ENCODE peak calls at places on chromosomes 16 and 17, in six cellular contexts. One of them, this sample, is unnamed.
A peak's percentile ranks its signal among the peaks of the same experiment; 100 is the strongest.

GRCh38 chr17:57553525-57553924 is 191.6 kb downstream of the CCDC182 start:
- DNase-seq in natural killer cell: no peak
- DNase-seq in fibroblast of mammary gland: peak; percentile 36
- DNase-seq in astrocyte of the spinal cord: peak; percentile 70
- DNase-seq in pancreas: no peak
- DNase-seq in Peyer's patch: no peak
- DNase-seq in this sample: no peak

GRCh38 chr17:42251115-42251514 is 25.1 kb downstream of the STAT5B start:
- DNase-seq in natural killer cell: no peak
- DNase-seq in fibroblast of mammary gland: peak; percentile 63
- DNase-seq in astrocyte of the spinal cord: peak; percentile 33
- DNase-seq in pancreas: no peak
- DNase-seq in Peyer's patch: no peak
- DNase-seq in this sample: no peak

GRCh38 chr17:44557653-44558285 is 485 bp downstream of the FZD2 start:
- DNase-seq in natural killer cell: peak; percentile 31
- DNase-seq in fibroblast of mammary gland: peak; percentile 48
- DNase-seq in astrocyte of the spinal cord: peak; percentile 81
- DNase-seq in pancreas: no peak
- DNase-seq in Peyer's patch: peak; percentile 38
- DNase-seq in this sample: peak; percentile 37

GRCh38 chr17:47665655-47666054 is 15.9 kb downstream of the KPNB1 start:
- DNase-seq in natural killer cell: no peak
- DNase-seq in fibroblast of mammary gland: peak; percentile 52
- DNase-seq in astrocyte of the spinal cord: no peak
- DNase-seq in pancreas: no peak
- DNase-seq in Peyer's patch: no peak
- DNase-seq in this sample: no peak

GRCh38 chr16:31072540-31073072 is 1.4 kb downstream of the ZNF668 start:
- DNase-seq in natural killer cell: no peak
- DNase-seq in fibroblast of mammary gland: peak; percentile 64
- DNase-seq in astrocyte of the spinal cord: peak; percentile 46
- DNase-seq in pancreas: peak; percentile 29
- DNase-seq in Peyer's patch: peak; percentile 33
- DNase-seq in this sample: no peak

GRCh38 chr17:10790491-10791401 is 13.2 kb downstream of the TMEM238L start:
- DNase-seq in natural killer cell: no peak
- DNase-seq in fibroblast of mammary gland: no peak
- DNase-seq in astrocyte of the spinal cord: no peak
- DNase-seq in pancreas: peak; percentile 70
- DNase-seq in Peyer's patch: no peak
- DNase-seq in this sample: no peak

GRCh38 chr17:4634981-4635380 is 6.5 kb downstream of the ALOX15 start:
- DNase-seq in natural killer cell: no peak
- DNase-seq in fibroblast of mammary gland: peak; percentile 48
- DNase-seq in astrocyte of the spinal cord: no peak
- DNase-seq in pancreas: no peak
- DNase-seq in Peyer's patch: no peak
- DNase-seq in this sample: no peak

GRCh38 chr16:35249051-35249450 is 1789.6 kb downstream of the TP53TG3F start:
- DNase-seq in natural killer cell: no peak
- DNase-seq in fibroblast of mammary gland: no peak
- DNase-seq in astrocyte of the spinal cord: no peak
- DNase-seq in pancreas: no peak
- DNase-seq in Peyer's patch: no peak
- DNase-seq in this sample: no peak

GRCh38 chr16:77402118-77402517 is 32.7 kb downstream of the ADAMTS18 start:
- DNase-seq in natural killer cell: no peak
- DNase-seq in fibroblast of mammary gland: no peak
- DNase-seq in astrocyte of the spinal cord: no peak
- DNase-seq in pancreas: no peak
- DNase-seq in Peyer's patch: no peak
- DNase-seq in this sample: no peak

GRCh38 chr17:79883202-79883601 is 44.0 kb upstream of the CBX4 start:
- DNase-seq in natural killer cell: no peak
- DNase-seq in fibroblast of mammary gland: no peak
- DNase-seq in astrocyte of the spinal cord: no peak
- DNase-seq in pancreas: no peak
- DNase-seq in Peyer's patch: no peak
- DNase-seq in this sample: no peak

GRCh38 chr17:21357696-21358095 is 18.5 kb upstream of the KCNJ12 start:
- DNase-seq in natural killer cell: no peak
- DNase-seq in fibroblast of mammary gland: no peak
- DNase-seq in astrocyte of the spinal cord: no peak
- DNase-seq in pancreas: no peak
- DNase-seq in Peyer's patch: no peak
- DNase-seq in this sample: no peak

GRCh38 chr16:85479972-85480726 is 133.0 kb upstream of the GSE1 start:
- DNase-seq in natural killer cell: no peak
- DNase-seq in fibroblast of mammary gland: no peak
- DNase-seq in astrocyte of the spinal cord: no peak
- DNase-seq in pancreas: no peak
- DNase-seq in Peyer's patch: peak; percentile 54
- DNase-seq in this sample: peak; percentile 49

GRCh38 chr17:74780443-74781238 is 4.5 kb upstream of the NAT9 start:
- DNase-seq in natural killer cell: peak; percentile 35
- DNase-seq in fibroblast of mammary gland: peak; percentile 12
- DNase-seq in astrocyte of the spinal cord: peak; percentile 17
- DNase-seq in pancreas: no peak
- DNase-seq in Peyer's patch: peak; percentile 36
- DNase-seq in this sample: no peak

GRCh38 chr16:85793662-85794298 is 5.6 kb downstream of the EMC8 start:
- DNase-seq in natural killer cell: no peak
- DNase-seq in fibroblast of mammary gland: no peak
- DNase-seq in astrocyte of the spinal cord: no peak
- DNase-seq in pancreas: no peak
- DNase-seq in Peyer's patch: no peak
- DNase-seq in this sample: no peak

GRCh38 chr17:81481011-81481799 is 31.4 kb downstream of the ACTG1 start:
- DNase-seq in natural killer cell: peak; percentile 63
- DNase-seq in fibroblast of mammary gland: peak; percentile 33
- DNase-seq in astrocyte of the spinal cord: peak; percentile 69
- DNase-seq in pancreas: peak; percentile 72
- DNase-seq in Peyer's patch: peak; percentile 29
- DNase-seq in this sample: peak; percentile 57

GRCh38 chr17:1060991-1061390 is 64.1 kb downstream of the TIMM22 start:
- DNase-seq in natural killer cell: no peak
- DNase-seq in fibroblast of mammary gland: peak; percentile 99
- DNase-seq in astrocyte of the spinal cord: peak; percentile 97
- DNase-seq in pancreas: peak; percentile 38
- DNase-seq in Peyer's patch: peak; percentile 38
- DNase-seq in this sample: no peak

GRCh38 chr17:42563950-42564349 is 2.0 kb downstream of the COASY start:
- DNase-seq in natural killer cell: no peak
- DNase-seq in fibroblast of mammary gland: no peak
- DNase-seq in astrocyte of the spinal cord: no peak
- DNase-seq in pancreas: no peak
- DNase-seq in Peyer's patch: no peak
- DNase-seq in this sample: no peak

GRCh38 chr17:73969956-73970355 is 233.5 kb upstream of the RPL38 start:
- DNase-seq in natural killer cell: no peak
- DNase-seq in fibroblast of mammary gland: peak; percentile 35
- DNase-seq in astrocyte of the spinal cord: no peak
- DNase-seq in pancreas: no peak
- DNase-seq in Peyer's patch: no peak
- DNase-seq in this sample: no peak

GRCh38 chr17:48181653-48182052 is 74.1 kb downstream of the SNX11 start:
- DNase-seq in natural killer cell: no peak
- DNase-seq in fibroblast of mammary gland: peak; percentile 20
- DNase-seq in astrocyte of the spinal cord: peak; percentile 45
- DNase-seq in pancreas: no peak
- DNase-seq in Peyer's patch: no peak
- DNase-seq in this sample: no peak

GRCh38 chr17:64460955-64461354 is 12.0 kb downstream of the MILR1 start:
- DNase-seq in natural killer cell: no peak
- DNase-seq in fibroblast of mammary gland: peak; percentile 23
- DNase-seq in astrocyte of the spinal cord: no peak
- DNase-seq in pancreas: no peak
- DNase-seq in Peyer's patch: no peak
- DNase-seq in this sample: no peak

GRCh38 chr16:1413684-1414531 is 596 bp downstream of the UNKL start:
- DNase-seq in natural killer cell: peak; percentile 65
- DNase-seq in fibroblast of mammary gland: peak; percentile 41
- DNase-seq in astrocyte of the spinal cord: peak; percentile 38
- DNase-seq in pancreas: peak; percentile 70
- DNase-seq in Peyer's patch: peak; percentile 73
- DNase-seq in this sample: peak; percentile 61

GRCh38 chr16:2148714-2149629 is 547 bp downstream of the RAB26 start:
- DNase-seq in natural killer cell: no peak
- DNase-seq in fibroblast of mammary gland: peak; percentile 32
- DNase-seq in astrocyte of the spinal cord: no peak
- DNase-seq in pancreas: peak; percentile 77
- DNase-seq in Peyer's patch: no peak
- DNase-seq in this sample: no peak

GRCh38 chr16:48537275-48537674 is 72.7 kb downstream of the N4BP1 start:
- DNase-seq in natural killer cell: no peak
- DNase-seq in fibroblast of mammary gland: no peak
- DNase-seq in astrocyte of the spinal cord: no peak
- DNase-seq in pancreas: no peak
- DNase-seq in Peyer's patch: no peak
- DNase-seq in this sample: no peak

GRCh38 chr16:88499836-88500251 is 46.8 kb downstream of the ZFPM1 start:
- DNase-seq in natural killer cell: no peak
- DNase-seq in fibroblast of mammary gland: no peak
- DNase-seq in astrocyte of the spinal cord: no peak
- DNase-seq in pancreas: peak; percentile 80
- DNase-seq in Peyer's patch: no peak
- DNase-seq in this sample: no peak

GRCh38 chr17:31562447-31562846 is 171.0 kb downstream of the RAB11FIP4 start:
- DNase-seq in natural killer cell: no peak
- DNase-seq in fibroblast of mammary gland: no peak
- DNase-seq in astrocyte of the spinal cord: no peak
- DNase-seq in pancreas: no peak
- DNase-seq in Peyer's patch: no peak
- DNase-seq in this sample: no peak

GRCh38 chr17:63740464-63741181 is 976 bp downstream of the STRADA start:
- DNase-seq in natural killer cell: no peak
- DNase-seq in fibroblast of mammary gland: peak; percentile 14
- DNase-seq in astrocyte of the spinal cord: peak; percentile 9
- DNase-seq in pancreas: no peak
- DNase-seq in Peyer's patch: no peak
- DNase-seq in this sample: no peak

GRCh38 chr16:84741351-84741791 is 41.6 kb downstream of the USP10 start:
- DNase-seq in natural killer cell: no peak
- DNase-seq in fibroblast of mammary gland: peak; percentile 67
- DNase-seq in astrocyte of the spinal cord: no peak
- DNase-seq in pancreas: no peak
- DNase-seq in Peyer's patch: no peak
- DNase-seq in this sample: no peak

GRCh38 chr17:41178843-41179616 is 1.0 kb upstream of the KRTAP4-2 start:
- DNase-seq in natural killer cell: no peak
- DNase-seq in fibroblast of mammary gland: peak; percentile 70
- DNase-seq in astrocyte of the spinal cord: no peak
- DNase-seq in pancreas: no peak
- DNase-seq in Peyer's patch: no peak
- DNase-seq in this sample: no peak

GRCh38 chr17:81403671-81404534 is 8.6 kb downstream of the BAHCC1 start:
- DNase-seq in natural killer cell: no peak
- DNase-seq in fibroblast of mammary gland: no peak
- DNase-seq in astrocyte of the spinal cord: no peak
- DNase-seq in pancreas: no peak
- DNase-seq in Peyer's patch: no peak
- DNase-seq in this sample: no peak

GRCh38 chr17:11601661-11602060 is 3.4 kb downstream of the DNAH9 start:
- DNase-seq in natural killer cell: no peak
- DNase-seq in fibroblast of mammary gland: no peak
- DNase-seq in astrocyte of the spinal cord: no peak
- DNase-seq in pancreas: no peak
- DNase-seq in Peyer's patch: no peak
- DNase-seq in this sample: no peak

GRCh38 chr17:70945386-70945785 is 776.1 kb downstream of the KCNJ2 start:
- DNase-seq in natural killer cell: no peak
- DNase-seq in fibroblast of mammary gland: peak; percentile 10
- DNase-seq in astrocyte of the spinal cord: peak; percentile 29
- DNase-seq in pancreas: no peak
- DNase-seq in Peyer's patch: no peak
- DNase-seq in this sample: no peak

GRCh38 chr16:78571880-78572279 is 472.4 kb downstream of the WWOX start:
- DNase-seq in natural killer cell: no peak
- DNase-seq in fibroblast of mammary gland: no peak
- DNase-seq in astrocyte of the spinal cord: no peak
- DNase-seq in pancreas: no peak
- DNase-seq in Peyer's patch: no peak
- DNase-seq in this sample: no peak

GRCh38 chr16:14307059-14307531 is 236.0 kb downstream of the MRTFB start:
- DNase-seq in natural killer cell: no peak
- DNase-seq in fibroblast of mammary gland: no peak
- DNase-seq in astrocyte of the spinal cord: no peak
- DNase-seq in pancreas: no peak
- DNase-seq in Peyer's patch: no peak
- DNase-seq in this sample: no peak
- TF ChIP-seq CTCF in natural killer cell: no peak
- TF ChIP-seq CTCF in fibroblast of mammary gland: no peak
- TF ChIP-seq CTCF in astrocyte of the spinal cord: no peak
- TF ChIP-seq CTCF in pancreas: no peak
- TF ChIP-seq CTCF in Peyer's patch: no peak
- TF ChIP-seq CTCF in this sample: no peak

DNA sequence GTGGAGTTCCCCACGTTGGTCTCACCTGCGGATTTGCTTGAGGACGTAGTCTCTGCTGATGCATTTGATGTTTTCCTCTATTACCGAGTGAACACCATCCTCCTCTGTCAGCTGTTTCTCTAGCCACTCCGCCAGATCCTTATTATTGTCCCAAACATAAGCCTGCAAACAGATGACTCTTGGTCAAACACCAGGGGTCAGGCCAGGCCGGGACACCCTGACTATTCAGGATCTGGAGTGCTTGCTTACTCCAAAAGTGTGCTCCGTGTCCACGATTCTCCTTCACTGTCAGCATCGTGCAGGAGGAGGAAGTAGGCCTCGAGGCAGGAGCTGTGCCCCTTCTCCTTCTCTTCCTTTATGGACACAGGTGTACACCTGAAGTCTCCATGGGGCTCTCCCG is 140.2 kb downstream of the AATF start:
- DNase-seq in natural killer cell: no peak
- DNase-seq in fibroblast of mammary gland: no peak
- DNase-seq in astrocyte of the spinal cord: no peak
- DNase-seq in pancreas: no peak
- DNase-seq in Peyer's patch: no peak
- DNase-seq in this sample: no peak
- TF ChIP-seq CTCF in natural killer cell: no peak
- TF ChIP-seq CTCF in fibroblast of mammary gland: no peak
- TF ChIP-seq CTCF in astrocyte of the spinal cord: no peak
- TF ChIP-seq CTCF in pancreas: no peak
- TF ChIP-seq CTCF in Peyer's patch: no peak
- TF ChIP-seq CTCF in this sample: no peak

GRCh38 chr16:89574681-89575246 is 794 bp upstream of the CPNE7 start:
- DNase-seq in natural killer cell: peak; percentile 45
- DNase-seq in fibroblast of mammary gland: peak; percentile 71
- DNase-seq in astrocyte of the spinal cord: peak; percentile 72
- DNase-seq in pancreas: no peak
- DNase-seq in Peyer's patch: no peak
- DNase-seq in this sample: peak; percentile 49
- TF ChIP-seq CTCF in natural killer cell: peak; percentile 49
- TF ChIP-seq CTCF in fibroblast of mammary gland: no peak
- TF ChIP-seq CTCF in astrocyte of the spinal cord: peak; percentile 75
- TF ChIP-seq CTCF in pancreas: peak; percentile 46
- TF ChIP-seq CTCF in Peyer's patch: peak; percentile 96
- TF ChIP-seq CTCF in this sample: no peak

GRCh38 chr16:9082422-9082821 is 9.0 kb upstream of the HAPSTR1 start:
- DNase-seq in natural killer cell: no peak
- DNase-seq in fibroblast of mammary gland: no peak
- DNase-seq in astrocyte of the spinal cord: no peak
- DNase-seq in pancreas: no peak
- DNase-seq in Peyer's patch: no peak
- DNase-seq in this sample: no peak
- TF ChIP-seq CTCF in natural killer cell: no peak
- TF ChIP-seq CTCF in fibroblast of mammary gland: no peak
- TF ChIP-seq CTCF in astrocyte of the spinal cord: no peak
- TF ChIP-seq CTCF in pancreas: no peak
- TF ChIP-seq CTCF in Peyer's patch: no peak
- TF ChIP-seq CTCF in this sample: no peak

GRCh38 chr16:75496546-75496945 is 1.3 kb upstream of the CHST6 start:
- DNase-seq in natural killer cell: no peak
- DNase-seq in fibroblast of mammary gland: no peak
- DNase-seq in astrocyte of the spinal cord: no peak
- DNase-seq in pancreas: no peak
- DNase-seq in Peyer's patch: no peak
- DNase-seq in this sample: no peak
- TF ChIP-seq CTCF in natural killer cell: no peak
- TF ChIP-seq CTCF in fibroblast of mammary gland: no peak
- TF ChIP-seq CTCF in astrocyte of the spinal cord: no peak
- TF ChIP-seq CTCF in pancreas: no peak
- TF ChIP-seq CTCF in Peyer's patch: no peak
- TF ChIP-seq CTCF in this sample: no peak